ENCODE peak calls at places on chromosomes 7 and 10, in eight cellular contexts. A is HCT116, J is A549, Q is Peyer's patch, Y is body of pancreas, H is tibial nerve, T is heart left ventricle, M is ovary. C is an unnamed sample.

GRCh38 chr10:71604324-71605018 is 115.1 kb downstream of the C10orf105 start:
- DNase-seq in Q (peak; percentile 68), H (no peak), A (no peak), Y (no peak), M (no peak), J (no peak), T (no peak), C (no peak)

GRCh38 chr10:110430369-110431273 is 67.1 kb upstream of the DUSP5 start:
- DNase-seq in Q (no peak), T (no peak), H (no peak), M (no peak), Y (no peak), J (no peak), A (no peak), C (peak; percentile 39)

GRCh38 chr7:81367335-81367801 is 402.5 kb downstream of the HGF start:
- DNase-seq in Y (peak; percentile 5), M (no peak), H (no peak), Q (no peak), T (peak; percentile 24), A (no peak), J (no peak), C (peak; percentile 83)

GRCh38 chr7:95263803-95264202 is 60.5 kb downstream of the PON1 start:
- DNase-seq in A (no peak), T (no peak), H (no peak), Y (no peak), M (no peak), Q (no peak), J (no peak), C (no peak)

GRCh38 chr7:2757361-2757903 is 69.4 kb downstream of the AMZ1 start:
- DNase-seq in H (no peak), Q (no peak), Y (peak; percentile 62), J (peak; percentile 66), T (peak; percentile 59), M (no peak), A (peak; percentile 12), C (peak; percentile 93)

GRCh38 chr10:120794390-120794789 is 56.8 kb upstream of the WDR11 start:
- DNase-seq in T (no peak), Y (no peak), H (no peak), A (no peak), J (no peak), Q (no peak), M (no peak), C (no peak)

GRCh38 chr7:2621061-2621828 is 10.5 kb upstream of the TTYH3 start:
- DNase-seq in A (no peak), H (no peak), T (no peak), J (no peak), M (peak; percentile 77), Q (peak; percentile 82), Y (no peak), C (peak; percentile 85)

GRCh38 chr10:75959209-75959608 is 527.8 kb downstream of the LRMDA start:
- DNase-seq in Y (no peak), Q (no peak), H (no peak), T (no peak), J (peak; percentile 50), M (no peak), A (peak; percentile 80), C (no peak)

GRCh38 chr7:151080091-151080521 is 503 bp downstream of the FASTK start:
- DNase-seq in A (no peak), Y (no peak), M (peak; percentile 38), T (no peak), Q (no peak), H (no peak), J (peak; percentile 45), C (no peak)

GRCh38 chr10:13110908-13111307 is 10.9 kb downstream of the OPTN start:
- DNase-seq in Y (no peak), A (no peak), T (no peak), J (no peak), M (no peak), Q (no peak), H (no peak), C (no peak)

GRCh38 chr7:44955733-44956132 is 23.1 kb downstream of the MYO1G start:
- DNase-seq in H (no peak), A (no peak), M (no peak), Q (no peak), Y (no peak), J (no peak), T (no peak), C (no peak)

GRCh38 chr10:18254692-18255091 is 114.5 kb downstream of the CACNB2 start:
- DNase-seq in J (no peak), H (no peak), A (no peak), Q (no peak), T (no peak), M (no peak), Y (no peak), C (no peak)

GRCh38 chr7:2862831-2863361 is 18.8 kb upstream of the GNA12 start:
- DNase-seq in H (no peak), J (no peak), T (no peak), M (peak; percentile 58), A (no peak), Q (no peak), Y (no peak), C (no peak)

GRCh38 chr7:22129819-22130580 is 184.3 kb upstream of the CDCA7L start:
- DNase-seq in H (no peak), Q (no peak), J (no peak), M (no peak), A (no peak), T (no peak), Y (no peak), C (no peak)

GRCh38 chr7:134327896-134328295 is 11.2 kb upstream of the SLC35B4 start:
- DNase-seq in H (no peak), M (peak; percentile 18), T (no peak), Y (peak; percentile 30), A (peak; percentile 75), Q (no peak), J (peak; percentile 87), C (no peak)

GRCh38 chr10:3455385-3456334 is 283.1 kb upstream of the PITRM1 start:
- DNase-seq in Q (no peak), M (no peak), J (no peak), T (no peak), A (no peak), H (no peak), Y (no peak), C (no peak)

GRCh38 chr7:43639858-43640491 is 57.1 kb downstream of the STK17A start:
- DNase-seq in A (no peak), T (peak; percentile 73), Q (peak; percentile 73), Y (peak; percentile 84), M (peak; percentile 64), H (no peak), J (peak; percentile 32), C (no peak)

GRCh38 chr10:74875966-74876365 is 49.6 kb downstream of the KAT6B start:
- DNase-seq in H (no peak), T (no peak), Y (no peak), J (peak; percentile 25), M (no peak), A (no peak), Q (no peak), C (no peak)

GRCh38 chr10:47353351-47353750 is 5.2 kb downstream of the RBP3 start:
- DNase-seq in Q (no peak), A (no peak), T (no peak), M (no peak), H (no peak), J (no peak), Y (no peak), C (no peak)

GRCh38 chr7:18450021-18450420 is 45.5 kb upstream of the HDAC9 start:
- DNase-seq in T (no peak), Y (no peak), J (no peak), H (no peak), A (no peak), Q (no peak), M (no peak), C (no peak)

DNA sequence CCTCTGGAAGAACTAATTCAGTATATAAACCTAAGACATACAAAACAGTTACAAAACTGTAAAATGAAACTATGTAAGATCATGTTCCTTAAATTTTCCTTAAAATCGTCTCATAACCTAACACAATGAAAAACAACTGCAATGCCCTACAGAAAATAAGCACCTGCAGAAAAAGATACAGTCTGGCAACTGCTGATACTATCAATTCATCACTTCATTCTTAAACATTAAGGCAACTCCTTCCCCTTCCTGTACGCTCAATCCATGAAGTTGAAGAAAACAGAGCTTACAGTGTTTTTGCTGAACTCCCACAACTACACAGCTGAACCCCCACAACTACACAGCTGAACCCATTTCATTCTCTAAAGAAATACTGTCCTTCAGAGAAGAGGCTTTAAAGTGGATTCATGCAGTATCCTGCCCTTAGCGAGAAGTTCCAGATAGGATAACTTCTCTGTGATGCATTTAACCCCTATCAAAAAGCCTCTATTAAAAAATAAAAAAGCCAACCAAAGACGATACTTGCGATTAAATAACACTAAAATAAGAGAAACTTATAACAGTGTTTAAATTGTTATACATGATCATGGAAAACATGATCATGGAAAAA is 50.0 kb downstream of the JMJD1C start:
- DNase-seq in J (no peak), M (no peak), T (no peak), A (no peak), Q (no peak), H (no peak), Y (no peak), C (no peak)
- H3K27ac ChIP-seq in J (no peak overlapping the region), M (no peak overlapping the region), T (no peak overlapping the region), A (no peak overlapping the region), Q (no peak overlapping the region), H (peak overlapping the region; percentile 56), Y (no peak overlapping the region), C (peak overlapping the region; percentile 2)

GRCh38 chr7:25964483-25964961 is 187.5 kb upstream of the NFE2L3 start:
- DNase-seq in A (no peak), Q (no peak), T (no peak), Y (peak; percentile 74), H (no peak), M (no peak), J (no peak), C (no peak)
- TF ChIP-seq POLR2A in A (no peak), Q (no peak), T (no peak), Y (no peak), H (no peak), M (no peak), J (no peak), C (no peak)

GRCh38 chr10:14562197-14562596 is 212.5 kb downstream of the FAM107B start:
- DNase-seq in T (no peak), Q (no peak), H (no peak), A (no peak), Y (no peak), M (no peak), J (no peak), C (no peak)

GRCh38 chr10:14564268-14564744 is 210.4 kb downstream of the FAM107B start:
- DNase-seq in Y (no peak), H (no peak), Q (no peak), M (no peak), A (no peak), T (no peak), J (no peak), C (no peak)

GRCh38 chr10:14563359-14563758 is 211.3 kb downstream of the FAM107B start:
- DNase-seq in T (no peak), H (no peak), Y (no peak), Q (no peak), M (no peak), A (no peak), J (no peak), C (no peak)

GRCh38 chr10:14560794-14561765 is 213.6 kb downstream of the FAM107B start:
- DNase-seq in Q (no peak), A (no peak), T (no peak), H (no peak), M (no peak), J (no peak), Y (no peak), C (no peak)

GRCh38 chr10:14562615-14563214 is 212.0 kb downstream of the FAM107B start:
- DNase-seq in Y (no peak), J (no peak), M (no peak), T (no peak), H (no peak), Q (no peak), A (no peak), C (no peak)
- H3K27ac ChIP-seq in Y (no peak overlapping the region), J (peak overlapping the region; percentile 21), M (no peak overlapping the region), T (no peak overlapping the region), H (no peak overlapping the region), Q (peak overlapping the region; percentile 29), A (no peak overlapping the region), C (no peak overlapping the region)

GRCh38 chr10:97820305-97820704 is 29.3 kb upstream of the GOLGA7B start:
- DNase-seq in A (no peak), T (no peak), Q (no peak), J (no peak), Y (no peak), M (no peak), H (no peak), C (no peak)
- TF ChIP-seq POLR2A in A (no peak), T (no peak), Q (no peak), J (no peak), Y (no peak), M (no peak), H (no peak), C (no peak)